ENCODE peak calls at places on chromosome 9, in five cellular contexts. C, N, K, T and Y are unnamed samples.

GRCh38 chr9:89864257-89864656 is 259.4 kb downstream of the GADD45G start:
- DNase-seq in C (no peak), T (no peak), N (no peak), K (no peak), Y (no peak)

GRCh38 chr9:94718936-94719335 is 7.6 kb upstream of the AOPEP start:
- DNase-seq in T (no peak), C (no peak), N (no peak), K (no peak), Y (no peak)

GRCh38 chr9:128454991-128455390 is 815 bp upstream of the ODF2 start:
- DNase-seq in C (no peak), K (no peak), N (no peak), T (no peak), Y (no peak)

GRCh38 chr9:114779352-114779845 is 26.4 kb downstream of the TNFSF15 start:
- DNase-seq in T (no peak), K (no peak), N (no peak), C (no peak), Y (no peak)

GRCh38 chr9:131418143-131419028 is 24.5 kb downstream of the PRRC2B start:
- DNase-seq in K (no peak), C (no peak), T (no peak), N (no peak), Y (no peak)

GRCh38 chr9:34664281-34665108 is 2.0 kb upstream of the CCL27 start:
- DNase-seq in T (peak), K (no peak), N (peak), C (peak), Y (peak)

GRCh38 chr9:20980713-20981481 is 50.5 kb downstream of the HACD4 start:
- DNase-seq in N (peak), K (no peak), T (peak), C (no peak), Y (no peak)

GRCh38 chr9:134358026-134358967 is 32.0 kb downstream of the RXRA start:
- DNase-seq in T (no peak), K (no peak), N (no peak), C (no peak), Y (no peak)

GRCh38 chr9:13688990-13689600 is 409.6 kb upstream of the MPDZ start:
- DNase-seq in C (no peak), T (no peak), N (no peak), K (no peak), Y (no peak)

GRCh38 chr9:135890190-135890861 is 17.0 kb downstream of the CAMSAP1 start:
- DNase-seq in N (no peak), C (no peak), T (no peak), K (peak), Y (no peak)

GRCh38 chr9:105171589-105171988 is 72.9 kb upstream of the SLC44A1 start:
- DNase-seq in K (no peak), C (no peak), T (no peak), N (no peak), Y (no peak)

GRCh38 chr9:76194896-76195295 is 199.3 kb downstream of the RFK start:
- DNase-seq in T (no peak), K (no peak), C (no peak), N (no peak), Y (no peak)

GRCh38 chr9:105832311-105832710 is 138.0 kb downstream of the TMEM38B start:
- DNase-seq in T (no peak), K (no peak), C (no peak), N (no peak), Y (no peak)

GRCh38 chr9:80842976-80843506 is 846.3 kb downstream of the TLE1 start:
- DNase-seq in T (no peak), C (no peak), N (no peak), K (no peak), Y (no peak)

GRCh38 chr9:113299800-113300292 is 3.3 kb downstream of the RNF183 start:
- DNase-seq in K (no peak), C (no peak), T (no peak), N (no peak), Y (no peak)

GRCh38 chr9:130471411-130472183 is 26.8 kb downstream of the ASS1 start:
- DNase-seq in T (no peak), K (no peak), C (no peak), N (no peak), Y (no peak)